ENCODE peak calls at places on chromosomes 16 and 17, in eight cellular contexts. One of them, this sample, is unnamed.

GRCh38 chr17:1267471-1267947 is 2.7 kb upstream of the BHLHA9 start:
- DNase-seq in Panc1: no peak
- DNase-seq in GM23338: peak; percentile 36
- DNase-seq in HCT116: no peak
- DNase-seq in A549: peak; percentile 30
- DNase-seq in SK-N-SH: peak; percentile 28
- DNase-seq in HL-60: no peak
- DNase-seq in K562: no peak
- DNase-seq in this sample: no peak

GRCh38 chr17:28878158-28878910 is 19.2 kb downstream of the FLOT2 start:
- DNase-seq in Panc1: no peak
- DNase-seq in GM23338: no peak
- DNase-seq in SK-N-SH: no peak
- DNase-seq in A549: no peak
- DNase-seq in HCT116: no peak
- DNase-seq in K562: no peak
- DNase-seq in HL-60: no peak
- DNase-seq in this sample: no peak

GRCh38 chr16:56682703-56683397 is 580 bp downstream of the MT1X start:
- DNase-seq in GM23338: peak; percentile 37
- DNase-seq in SK-N-SH: no peak
- DNase-seq in Panc1: no peak
- DNase-seq in HL-60: no peak
- DNase-seq in A549: no peak
- DNase-seq in K562: no peak
- DNase-seq in HCT116: no peak
- DNase-seq in this sample: no peak

GRCh38 chr17:63697341-63698286 is 2.3 kb downstream of the LIMD2 start:
- DNase-seq in HCT116: peak; percentile 27
- DNase-seq in K562: peak; percentile 48
- DNase-seq in Panc1: no peak
- DNase-seq in SK-N-SH: peak; percentile 71
- DNase-seq in A549: peak; percentile 69
- DNase-seq in GM23338: peak; percentile 75
- DNase-seq in HL-60: no peak
- DNase-seq in this sample: peak; percentile 45

GRCh38 chr16:86826931-86827330 is 248.6 kb downstream of the FOXL1 start:
- DNase-seq in GM23338: peak; percentile 86
- DNase-seq in K562: no peak
- DNase-seq in A549: no peak
- DNase-seq in Panc1: no peak
- DNase-seq in HCT116: no peak
- DNase-seq in HL-60: no peak
- DNase-seq in SK-N-SH: no peak
- DNase-seq in this sample: no peak

GRCh38 chr17:40646791-40647548 is 648 bp downstream of the SMARCE1 start:
- DNase-seq in SK-N-SH: no peak
- DNase-seq in HL-60: peak; percentile 25
- DNase-seq in K562: peak; percentile 59
- DNase-seq in HCT116: peak; percentile 28
- DNase-seq in Panc1: no peak
- DNase-seq in GM23338: peak; percentile 49
- DNase-seq in A549: no peak
- DNase-seq in this sample: peak; percentile 50

GRCh38 chr17:40458001-40458791 is 14.9 kb downstream of the IGFBP4 start:
- DNase-seq in SK-N-SH: peak; percentile 73
- DNase-seq in A549: peak; percentile 68
- DNase-seq in HCT116: no peak
- DNase-seq in Panc1: no peak
- DNase-seq in GM23338: no peak
- DNase-seq in K562: no peak
- DNase-seq in HL-60: no peak
- DNase-seq in this sample: peak; percentile 52

GRCh38 chr16:81243927-81244326 is 5.4 kb downstream of the BCO1 start:
- DNase-seq in HCT116: no peak
- DNase-seq in A549: no peak
- DNase-seq in Panc1: no peak
- DNase-seq in SK-N-SH: no peak
- DNase-seq in HL-60: no peak
- DNase-seq in K562: no peak
- DNase-seq in GM23338: peak; percentile 35
- DNase-seq in this sample: no peak

GRCh38 chr17:73591278-73592078 is 52.8 kb downstream of the SDK2 start:
- DNase-seq in K562: no peak
- DNase-seq in SK-N-SH: no peak
- DNase-seq in GM23338: no peak
- DNase-seq in HL-60: no peak
- DNase-seq in A549: no peak
- DNase-seq in Panc1: no peak
- DNase-seq in HCT116: no peak
- DNase-seq in this sample: no peak

GRCh38 chr16:78292726-78293380 is 193.4 kb downstream of the WWOX start:
- DNase-seq in HCT116: no peak
- DNase-seq in GM23338: no peak
- DNase-seq in K562: no peak
- DNase-seq in SK-N-SH: no peak
- DNase-seq in Panc1: no peak
- DNase-seq in A549: no peak
- DNase-seq in HL-60: no peak
- DNase-seq in this sample: peak; percentile 63

GRCh38 chr16:8686031-8686621 is 11.7 kb downstream of the ABAT start:
- DNase-seq in HCT116: no peak
- DNase-seq in K562: no peak
- DNase-seq in HL-60: no peak
- DNase-seq in SK-N-SH: peak; percentile 49
- DNase-seq in A549: no peak
- DNase-seq in GM23338: no peak
- DNase-seq in Panc1: no peak
- DNase-seq in this sample: no peak

GRCh38 chr17:63364944-63365343 is 81.2 kb downstream of the CYB561 start:
- DNase-seq in K562: no peak
- DNase-seq in HCT116: no peak
- DNase-seq in Panc1: no peak
- DNase-seq in HL-60: no peak
- DNase-seq in A549: no peak
- DNase-seq in GM23338: no peak
- DNase-seq in SK-N-SH: no peak
- DNase-seq in this sample: no peak

GRCh38 chr16:46947900-46948547 is 25.4 kb downstream of the DNAJA2 start:
- DNase-seq in GM23338: peak; percentile 72
- DNase-seq in SK-N-SH: peak; percentile 65
- DNase-seq in HCT116: peak; percentile 29
- DNase-seq in Panc1: no peak
- DNase-seq in K562: peak; percentile 49
- DNase-seq in HL-60: no peak
- DNase-seq in A549: peak; percentile 55
- DNase-seq in this sample: peak; percentile 71

GRCh38 chr16:85064186-85064585 is 36.6 kb downstream of the KIAA0513 start:
- DNase-seq in HL-60: no peak
- DNase-seq in GM23338: no peak
- DNase-seq in Panc1: no peak
- DNase-seq in K562: no peak
- DNase-seq in HCT116: no peak
- DNase-seq in SK-N-SH: no peak
- DNase-seq in A549: no peak
- DNase-seq in this sample: no peak

GRCh38 chr16:11138769-11139623 is 117.0 kb downstream of the SOCS1 start:
- DNase-seq in Panc1: no peak
- DNase-seq in A549: no peak
- DNase-seq in HL-60: no peak
- DNase-seq in HCT116: no peak
- DNase-seq in K562: no peak
- DNase-seq in GM23338: no peak
- DNase-seq in SK-N-SH: no peak
- DNase-seq in this sample: peak; percentile 96

GRCh38 chr16:68235105-68235881 is 634 bp downstream of the ESRP2 start:
- DNase-seq in GM23338: peak; percentile 75
- DNase-seq in HL-60: no peak
- DNase-seq in K562: no peak
- DNase-seq in Panc1: no peak
- DNase-seq in HCT116: no peak
- DNase-seq in A549: no peak
- DNase-seq in SK-N-SH: no peak
- DNase-seq in this sample: peak; percentile 57

GRCh38 chr17:8598913-8599312 is 31.6 kb downstream of the MYH10 start:
- DNase-seq in GM23338: no peak
- DNase-seq in Panc1: no peak
- DNase-seq in K562: no peak
- DNase-seq in A549: no peak
- DNase-seq in HCT116: no peak
- DNase-seq in HL-60: no peak
- DNase-seq in SK-N-SH: no peak
- DNase-seq in this sample: no peak

GRCh38 chr17:74165811-74166365 is 37.6 kb upstream of the RPL38 start:
- DNase-seq in GM23338: no peak
- DNase-seq in SK-N-SH: no peak
- DNase-seq in HCT116: no peak
- DNase-seq in A549: no peak
- DNase-seq in Panc1: no peak
- DNase-seq in K562: no peak
- DNase-seq in HL-60: no peak
- DNase-seq in this sample: no peak

GRCh38 chr17:78925662-78926555 is 722 bp upstream of the TIMP2 start:
- DNase-seq in K562: no peak
- DNase-seq in Panc1: no peak
- DNase-seq in A549: peak; percentile 72
- DNase-seq in SK-N-SH: peak; percentile 81
- DNase-seq in HCT116: no peak
- DNase-seq in GM23338: peak; percentile 61
- DNase-seq in HL-60: no peak
- DNase-seq in this sample: peak; percentile 52

GRCh38 chr17:78705071-78705470 is 77.0 kb downstream of the CYTH1 start:
- DNase-seq in GM23338: no peak
- DNase-seq in SK-N-SH: peak; percentile 91
- DNase-seq in K562: no peak
- DNase-seq in Panc1: no peak
- DNase-seq in A549: no peak
- DNase-seq in HL-60: no peak
- DNase-seq in HCT116: no peak
- DNase-seq in this sample: no peak

GRCh38 chr17:27496005-27496404 is 39.8 kb downstream of the KSR1 start:
- DNase-seq in SK-N-SH: no peak
- DNase-seq in A549: no peak
- DNase-seq in K562: no peak
- DNase-seq in Panc1: no peak
- DNase-seq in GM23338: no peak
- DNase-seq in HL-60: no peak
- DNase-seq in HCT116: no peak
- DNase-seq in this sample: no peak

GRCh38 chr17:46811978-46812583 is 6.4 kb downstream of the WNT3 start:
- DNase-seq in HCT116: no peak
- DNase-seq in K562: no peak
- DNase-seq in SK-N-SH: no peak
- DNase-seq in A549: no peak
- DNase-seq in GM23338: no peak
- DNase-seq in Panc1: no peak
- DNase-seq in HL-60: no peak
- DNase-seq in this sample: no peak

GRCh38 chr16:70380919-70381603 is 34.4 kb downstream of the DDX19A start:
- DNase-seq in A549: peak; percentile 97
- DNase-seq in HL-60: peak; percentile 96
- DNase-seq in SK-N-SH: peak; percentile 97
- DNase-seq in HCT116: peak; percentile 93
- DNase-seq in Panc1: peak; percentile 74
- DNase-seq in K562: no peak
- DNase-seq in GM23338: peak; percentile 100
- DNase-seq in this sample: peak; percentile 98
- TF ChIP-seq CTCF in A549: peak; percentile 40
- TF ChIP-seq CTCF in HL-60: no peak
- TF ChIP-seq CTCF in SK-N-SH: peak; percentile 49
- TF ChIP-seq CTCF in HCT116: peak; percentile 32
- TF ChIP-seq CTCF in Panc1: no peak
- TF ChIP-seq CTCF in K562: no peak
- TF ChIP-seq CTCF in GM23338: peak; percentile 30
- TF ChIP-seq CTCF in this sample: peak; percentile 73

GRCh38 chr17:17726721-17727060 is 45.4 kb downstream of the RAI1 start:
- DNase-seq in Panc1: no peak
- DNase-seq in HL-60: no peak
- DNase-seq in A549: no peak
- DNase-seq in K562: no peak
- DNase-seq in SK-N-SH: no peak
- DNase-seq in HCT116: no peak
- DNase-seq in GM23338: no peak
- DNase-seq in this sample: no peak
- TF ChIP-seq REST in Panc1: no peak
- TF ChIP-seq REST in HL-60: no peak
- TF ChIP-seq REST in A549: no peak
- TF ChIP-seq REST in K562: no peak
- TF ChIP-seq REST in SK-N-SH: no peak
- TF ChIP-seq REST in HCT116: no peak
- TF ChIP-seq REST in GM23338: no peak
- TF ChIP-seq REST in this sample: no peak

DNA sequence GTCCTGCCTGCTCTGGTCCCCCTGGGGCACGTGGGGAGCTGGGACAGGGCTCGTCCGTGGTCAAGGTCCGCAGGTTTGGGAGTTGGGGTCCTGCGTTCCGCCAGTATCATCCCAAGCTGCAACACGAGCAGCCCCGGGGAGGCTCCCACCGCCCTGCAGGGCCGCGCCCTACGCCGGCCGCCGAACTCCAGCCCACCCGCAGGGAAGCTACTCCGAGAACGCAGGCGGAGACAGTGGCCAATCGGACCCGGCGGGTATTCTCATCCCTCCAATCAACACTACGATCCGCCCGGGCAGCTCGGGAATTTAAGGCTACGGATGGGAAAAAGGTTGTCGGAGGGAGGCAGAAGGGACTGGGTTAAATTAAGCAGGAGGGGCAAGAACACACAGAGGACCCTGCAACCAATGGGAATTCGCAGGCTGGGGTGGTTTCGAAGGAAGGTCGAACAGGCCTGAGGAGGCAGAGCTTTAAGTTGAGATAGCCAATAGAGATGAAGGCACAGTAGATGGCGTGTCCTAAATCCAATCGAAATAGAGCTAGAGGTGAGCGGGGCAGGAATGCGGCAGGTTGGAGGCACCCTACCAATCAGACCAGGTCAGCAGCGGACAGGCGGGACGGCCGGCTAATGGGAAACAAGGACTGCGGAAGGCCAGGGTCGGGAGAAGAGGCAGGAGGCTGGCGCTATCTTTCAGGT is 626 bp downstream of the SPAG7 start:
- DNase-seq in Panc1: peak; percentile 98
- DNase-seq in A549: peak; percentile 100
- DNase-seq in HL-60: peak; percentile 85
- DNase-seq in SK-N-SH: peak; percentile 94
- DNase-seq in HCT116: peak; percentile 100
- DNase-seq in K562: peak; percentile 80
- DNase-seq in GM23338: peak; percentile 99
- DNase-seq in this sample: peak; percentile 99
- TF ChIP-seq CTCF in Panc1: no peak
- TF ChIP-seq CTCF in A549: no peak
- TF ChIP-seq CTCF in HL-60: no peak
- TF ChIP-seq CTCF in SK-N-SH: no peak
- TF ChIP-seq CTCF in HCT116: no peak
- TF ChIP-seq CTCF in K562: no peak
- TF ChIP-seq CTCF in GM23338: no peak
- TF ChIP-seq CTCF in this sample: no peak

DNA sequence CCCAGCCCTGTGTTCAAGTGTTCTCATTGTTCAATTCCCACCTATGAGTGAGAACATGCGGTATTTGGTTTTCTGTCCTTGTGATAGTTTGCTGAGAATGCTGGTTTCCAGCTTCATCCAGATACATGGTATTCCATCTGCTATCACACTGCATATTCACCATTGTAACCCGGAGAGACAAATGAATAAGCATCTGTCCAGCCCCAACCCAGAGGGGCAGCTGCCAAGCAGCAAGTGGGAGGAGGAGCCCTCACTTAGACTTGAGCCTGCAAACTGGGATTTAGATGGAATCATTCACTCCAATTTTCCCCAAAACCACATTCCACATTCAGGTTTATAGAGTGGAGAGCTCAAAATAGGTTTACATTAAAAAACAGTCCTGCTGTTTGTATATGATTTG is 41.6 kb downstream of the SHISA6 start:
- DNase-seq in Panc1: no peak
- DNase-seq in A549: no peak
- DNase-seq in HCT116: no peak
- DNase-seq in GM23338: no peak
- DNase-seq in SK-N-SH: no peak
- DNase-seq in K562: no peak
- DNase-seq in HL-60: no peak
- DNase-seq in this sample: no peak
- TF ChIP-seq REST in Panc1: no peak
- TF ChIP-seq REST in A549: no peak
- TF ChIP-seq REST in HCT116: no peak
- TF ChIP-seq REST in GM23338: no peak
- TF ChIP-seq REST in SK-N-SH: no peak
- TF ChIP-seq REST in K562: no peak
- TF ChIP-seq REST in HL-60: no peak
- TF ChIP-seq REST in this sample: no peak

This sample was measured in HepG2.